ENCODE peak calls at places on chromosomes 7 and 10, in six cellular contexts. One of them, this sample, is unnamed.

GRCh38 chr10:100909506-100910260 is 3.1 kb upstream of the SLF2 start:
- DNase-seq in A549: no peak
- DNase-seq in CD8-positive, alpha-beta memory T cell: no peak
- DNase-seq in AG04450: no peak
- DNase-seq in esophagus squamous epithelium: no peak
- DNase-seq in tibial nerve: no peak
- DNase-seq in this sample: no peak

GRCh38 chr7:107661865-107662379 is 1.3 kb downstream of the SLC26A4 start:
- DNase-seq in A549: peak
- DNase-seq in CD8-positive, alpha-beta memory T cell: no peak
- DNase-seq in AG04450: no peak
- DNase-seq in esophagus squamous epithelium: no peak
- DNase-seq in tibial nerve: no peak
- DNase-seq in this sample: no peak

GRCh38 chr10:124105594-124105993 is 12.2 kb upstream of the CHST15 start:
- DNase-seq in A549: peak
- DNase-seq in CD8-positive, alpha-beta memory T cell: no peak
- DNase-seq in AG04450: no peak
- DNase-seq in esophagus squamous epithelium: no peak
- DNase-seq in tibial nerve: no peak
- DNase-seq in this sample: no peak

GRCh38 chr7:2225336-2225735 is 7.4 kb downstream of the MAD1L1 start:
- DNase-seq in A549: no peak
- DNase-seq in CD8-positive, alpha-beta memory T cell: no peak
- DNase-seq in AG04450: no peak
- DNase-seq in esophagus squamous epithelium: no peak
- DNase-seq in tibial nerve: no peak
- DNase-seq in this sample: no peak

GRCh38 chr7:113204415-113204814 is 86.1 kb upstream of the SMIM30 start:
- DNase-seq in A549: no peak
- DNase-seq in CD8-positive, alpha-beta memory T cell: no peak
- DNase-seq in AG04450: no peak
- DNase-seq in esophagus squamous epithelium: no peak
- DNase-seq in tibial nerve: no peak
- DNase-seq in this sample: no peak

GRCh38 chr10:78313047-78313381 is 279.4 kb downstream of the RPS24 start:
- DNase-seq in A549: no peak
- DNase-seq in CD8-positive, alpha-beta memory T cell: no peak
- DNase-seq in AG04450: no peak
- DNase-seq in esophagus squamous epithelium: no peak
- DNase-seq in tibial nerve: no peak
- DNase-seq in this sample: no peak

GRCh38 chr7:1961776-1962276 is 270.9 kb downstream of the MAD1L1 start:
- DNase-seq in A549: no peak
- DNase-seq in CD8-positive, alpha-beta memory T cell: peak
- DNase-seq in AG04450: peak
- DNase-seq in esophagus squamous epithelium: no peak
- DNase-seq in tibial nerve: no peak
- DNase-seq in this sample: no peak

GRCh38 chr7:28018020-28018419 is 162.6 kb downstream of the JAZF1 start:
- DNase-seq in A549: no peak
- DNase-seq in CD8-positive, alpha-beta memory T cell: no peak
- DNase-seq in AG04450: no peak
- DNase-seq in esophagus squamous epithelium: no peak
- DNase-seq in tibial nerve: no peak
- DNase-seq in this sample: no peak

GRCh38 chr10:13994932-13995331 is 335.8 kb downstream of the FRMD4A start:
- DNase-seq in A549: no peak
- DNase-seq in CD8-positive, alpha-beta memory T cell: no peak
- DNase-seq in AG04450: no peak
- DNase-seq in esophagus squamous epithelium: no peak
- DNase-seq in tibial nerve: no peak
- DNase-seq in this sample: no peak

GRCh38 chr7:147443942-147444341 is 1146.6 kb upstream of the C7orf33 start:
- DNase-seq in A549: no peak
- DNase-seq in CD8-positive, alpha-beta memory T cell: no peak
- DNase-seq in AG04450: no peak
- DNase-seq in esophagus squamous epithelium: no peak
- DNase-seq in tibial nerve: no peak
- DNase-seq in this sample: no peak

GRCh38 chr10:1662361-1663025 is 74.8 kb downstream of the ADARB2 start:
- DNase-seq in A549: no peak
- DNase-seq in CD8-positive, alpha-beta memory T cell: no peak
- DNase-seq in AG04450: no peak
- DNase-seq in esophagus squamous epithelium: no peak
- DNase-seq in tibial nerve: no peak
- DNase-seq in this sample: no peak

GRCh38 chr7:30315589-30315988 is 31.2 kb downstream of the ZNRF2 start:
- DNase-seq in A549: no peak
- DNase-seq in CD8-positive, alpha-beta memory T cell: no peak
- DNase-seq in AG04450: no peak
- DNase-seq in esophagus squamous epithelium: no peak
- DNase-seq in tibial nerve: no peak
- DNase-seq in this sample: no peak

GRCh38 chr10:47451275-47451997 is 32.5 kb downstream of the ANXA8 start:
- DNase-seq in A549: no peak
- DNase-seq in CD8-positive, alpha-beta memory T cell: no peak
- DNase-seq in AG04450: no peak
- DNase-seq in esophagus squamous epithelium: no peak
- DNase-seq in tibial nerve: no peak
- DNase-seq in this sample: no peak

GRCh38 chr7:153457796-153458195 is 594.4 kb upstream of the DPP6 start:
- DNase-seq in A549: no peak
- DNase-seq in CD8-positive, alpha-beta memory T cell: no peak
- DNase-seq in AG04450: no peak
- DNase-seq in esophagus squamous epithelium: no peak
- DNase-seq in tibial nerve: no peak
- DNase-seq in this sample: no peak

GRCh38 chr7:140053812-140054539 is 8.8 kb downstream of the PARP12 start:
- DNase-seq in A549: no peak
- DNase-seq in CD8-positive, alpha-beta memory T cell: no peak
- DNase-seq in AG04450: no peak
- DNase-seq in esophagus squamous epithelium: no peak
- DNase-seq in tibial nerve: no peak
- DNase-seq in this sample: no peak

GRCh38 chr7:79923953-79924352 is 210.7 kb upstream of the GNAI1 start:
- DNase-seq in A549: no peak
- DNase-seq in CD8-positive, alpha-beta memory T cell: no peak
- DNase-seq in AG04450: no peak
- DNase-seq in esophagus squamous epithelium: no peak
- DNase-seq in tibial nerve: no peak
- DNase-seq in this sample: no peak

GRCh38 chr7:92926697-92927044 is 90.3 kb upstream of the CDK6 start:
- DNase-seq in A549: no peak
- DNase-seq in CD8-positive, alpha-beta memory T cell: no peak
- DNase-seq in AG04450: no peak
- DNase-seq in esophagus squamous epithelium: no peak
- DNase-seq in tibial nerve: no peak
- DNase-seq in this sample: no peak

DNA sequence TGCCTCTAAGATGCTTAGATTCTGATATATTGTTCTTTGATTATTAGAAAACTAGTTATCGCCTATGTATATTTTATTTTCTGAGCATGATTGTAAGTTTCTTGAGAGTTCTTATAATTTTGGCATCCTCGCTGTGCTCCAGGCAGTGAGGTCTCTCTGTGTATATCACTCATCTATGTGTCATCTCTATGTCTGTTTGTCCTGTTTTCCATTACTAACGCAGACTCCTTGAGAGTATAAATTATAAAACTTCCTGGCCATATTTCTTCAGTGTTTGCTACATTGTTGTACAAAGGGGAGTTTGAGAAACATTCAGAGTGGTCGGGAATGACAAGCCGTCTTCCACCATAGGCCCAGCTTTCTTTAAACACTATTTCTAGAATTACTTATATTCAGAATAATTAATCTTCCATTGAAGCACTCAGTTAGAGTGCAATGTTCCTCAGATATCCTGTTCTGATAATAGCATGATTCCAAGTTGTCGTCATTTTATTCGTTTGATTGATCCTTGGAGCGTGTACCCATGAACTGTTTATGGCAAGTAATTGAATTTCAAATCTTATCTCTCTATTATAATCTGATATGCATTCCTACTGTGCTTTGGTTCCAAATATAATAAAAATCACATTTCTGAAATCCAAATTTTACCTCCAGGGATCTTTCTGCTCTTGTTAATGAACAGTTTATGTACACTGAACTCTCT is 206.6 kb downstream of the BAMBI start:
- DNase-seq in A549: peak
- DNase-seq in CD8-positive, alpha-beta memory T cell: no peak
- DNase-seq in AG04450: no peak
- DNase-seq in esophagus squamous epithelium: no peak
- DNase-seq in tibial nerve: no peak
- DNase-seq in this sample: no peak
- H3K27ac ChIP-seq in A549: peak
- H3K27ac ChIP-seq in CD8-positive, alpha-beta memory T cell: no peak
- H3K27ac ChIP-seq in AG04450: no peak
- H3K27ac ChIP-seq in esophagus squamous epithelium: no peak
- H3K27ac ChIP-seq in tibial nerve: no peak
- H3K27ac ChIP-seq in this sample: no peak

GRCh38 chr10:96578633-96579032 is 8.2 kb downstream of the TM9SF3 start:
- DNase-seq in A549: no peak
- DNase-seq in CD8-positive, alpha-beta memory T cell: no peak
- DNase-seq in AG04450: no peak
- DNase-seq in esophagus squamous epithelium: no peak
- DNase-seq in tibial nerve: no peak
- DNase-seq in this sample: no peak
- H3K27ac ChIP-seq in A549: no peak
- H3K27ac ChIP-seq in CD8-positive, alpha-beta memory T cell: no peak
- H3K27ac ChIP-seq in AG04450: no peak
- H3K27ac ChIP-seq in esophagus squamous epithelium: peak
- H3K27ac ChIP-seq in tibial nerve: no peak
- H3K27ac ChIP-seq in this sample: no peak

DNA sequence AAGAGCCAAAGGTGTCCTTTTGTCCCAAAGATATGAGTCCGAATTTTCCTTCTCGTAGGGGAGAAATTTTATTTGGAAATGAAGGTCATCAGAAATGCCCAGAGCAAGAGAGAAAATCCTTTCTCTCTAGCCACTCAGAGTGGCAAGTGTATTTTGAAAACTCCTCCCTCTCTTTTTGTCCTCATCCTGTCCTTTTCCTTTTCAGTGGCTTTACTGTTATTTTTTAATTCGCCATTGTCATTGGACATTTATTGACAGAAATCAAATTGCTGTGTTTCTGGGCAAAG is 39.6 kb downstream of the TET1 start:
- DNase-seq in A549: no peak
- DNase-seq in CD8-positive, alpha-beta memory T cell: no peak
- DNase-seq in AG04450: no peak
- DNase-seq in esophagus squamous epithelium: no peak
- DNase-seq in tibial nerve: no peak
- DNase-seq in this sample: no peak
- H3K27ac ChIP-seq in A549: peak
- H3K27ac ChIP-seq in CD8-positive, alpha-beta memory T cell: no peak
- H3K27ac ChIP-seq in AG04450: peak
- H3K27ac ChIP-seq in esophagus squamous epithelium: peak
- H3K27ac ChIP-seq in tibial nerve: peak
- H3K27ac ChIP-seq in this sample: peak

GRCh38 chr7:85006754-85007153 is 180.1 kb downstream of the SEMA3D start:
- DNase-seq in A549: no peak
- DNase-seq in CD8-positive, alpha-beta memory T cell: no peak
- DNase-seq in AG04450: no peak
- DNase-seq in esophagus squamous epithelium: no peak
- DNase-seq in tibial nerve: no peak
- DNase-seq in this sample: no peak

GRCh38 chr7:85004402-85004801 is 182.5 kb downstream of the SEMA3D start:
- DNase-seq in A549: no peak
- DNase-seq in CD8-positive, alpha-beta memory T cell: no peak
- DNase-seq in AG04450: no peak
- DNase-seq in esophagus squamous epithelium: no peak
- DNase-seq in tibial nerve: no peak
- DNase-seq in this sample: no peak

GRCh38 chr7:85014936-85015335 is 171.9 kb downstream of the SEMA3D start:
- DNase-seq in A549: no peak
- DNase-seq in CD8-positive, alpha-beta memory T cell: no peak
- DNase-seq in AG04450: no peak
- DNase-seq in esophagus squamous epithelium: no peak
- DNase-seq in tibial nerve: no peak
- DNase-seq in this sample: no peak

GRCh38 chr7:85010306-85010705 is 176.6 kb downstream of the SEMA3D start:
- DNase-seq in A549: no peak
- DNase-seq in CD8-positive, alpha-beta memory T cell: no peak
- DNase-seq in AG04450: no peak
- DNase-seq in esophagus squamous epithelium: no peak
- DNase-seq in tibial nerve: peak
- DNase-seq in this sample: no peak
- H3K27ac ChIP-seq in A549: no peak
- H3K27ac ChIP-seq in CD8-positive, alpha-beta memory T cell: no peak
- H3K27ac ChIP-seq in AG04450: no peak
- H3K27ac ChIP-seq in esophagus squamous epithelium: no peak
- H3K27ac ChIP-seq in tibial nerve: no peak
- H3K27ac ChIP-seq in this sample: no peak

GRCh38 chr7:36305226-36305625 is 84.4 kb upstream of the ANLN start:
- DNase-seq in A549: no peak
- DNase-seq in CD8-positive, alpha-beta memory T cell: no peak
- DNase-seq in AG04450: no peak
- DNase-seq in esophagus squamous epithelium: no peak
- DNase-seq in tibial nerve: no peak
- DNase-seq in this sample: no peak

GRCh38 chr7:36305648-36306047 is 84.0 kb upstream of the ANLN start:
- DNase-seq in A549: no peak
- DNase-seq in CD8-positive, alpha-beta memory T cell: no peak
- DNase-seq in AG04450: no peak
- DNase-seq in esophagus squamous epithelium: no peak
- DNase-seq in tibial nerve: no peak
- DNase-seq in this sample: no peak

GRCh38 chr7:36304099-36304425 is 85.6 kb upstream of the ANLN start:
- DNase-seq in A549: no peak
- DNase-seq in CD8-positive, alpha-beta memory T cell: no peak
- DNase-seq in AG04450: no peak
- DNase-seq in esophagus squamous epithelium: no peak
- DNase-seq in tibial nerve: no peak
- DNase-seq in this sample: no peak

GRCh38 chr7:36301914-36302771 is 87.5 kb upstream of the ANLN start:
- DNase-seq in A549: no peak
- DNase-seq in CD8-positive, alpha-beta memory T cell: no peak
- DNase-seq in AG04450: no peak
- DNase-seq in esophagus squamous epithelium: no peak
- DNase-seq in tibial nerve: no peak
- DNase-seq in this sample: no peak

GRCh38 chr7:36303202-36304098 is 86.2 kb upstream of the ANLN start:
- DNase-seq in A549: peak
- DNase-seq in CD8-positive, alpha-beta memory T cell: no peak
- DNase-seq in AG04450: peak
- DNase-seq in esophagus squamous epithelium: no peak
- DNase-seq in tibial nerve: peak
- DNase-seq in this sample: no peak
- H3K27ac ChIP-seq in A549: peak
- H3K27ac ChIP-seq in CD8-positive, alpha-beta memory T cell: no peak
- H3K27ac ChIP-seq in AG04450: peak
- H3K27ac ChIP-seq in esophagus squamous epithelium: peak
- H3K27ac ChIP-seq in tibial nerve: peak
- H3K27ac ChIP-seq in this sample: peak

This sample was measured in substantia nigra.